ENCODE peak calls at places on chromosome 15, in ten cellular contexts. X is PC-3, W is adrenal gland, P is body of pancreas, G is tibial nerve, Y is ovary, L is tibial artery, J is Panc1, M is Peyer's patch, O is lung. D is an unnamed sample. For H3K4me1, the result is how much of the 10 kb centered on the place peaks cover.

GRCh38 chr15:63759752-63760151 is 74.0 kb downstream of the HERC1 start:
- DNase-seq in L (no peak), G (no peak), X (no peak), P (no peak), Y (no peak), J (no peak), W (no peak), M (no peak), O (no peak), D (no peak)

GRCh38 chr15:48389701-48390143 is 58.5 kb downstream of the DUT start:
- DNase-seq in J (no peak), M (no peak), X (peak), G (no peak), L (no peak), Y (no peak), P (no peak), O (no peak), W (no peak), D (no peak)

GRCh38 chr15:39051931-39052705 is 487.5 kb upstream of the RASGRP1 start:
- DNase-seq in Y (no peak), M (no peak), X (no peak), P (no peak), G (no peak), J (no peak), O (no peak), L (no peak), W (no peak), D (no peak)

GRCh38 chr15:46461416-46461815 is 826.6 kb downstream of the SQOR start:
- DNase-seq in L (no peak), W (no peak), P (no peak), Y (no peak), X (no peak), J (no peak), M (no peak), G (no peak), O (no peak), D (no peak)

GRCh38 chr15:73681856-73682596 is 2.2 kb upstream of the CD276 start:
- DNase-seq in O (no peak), L (no peak), W (peak), Y (no peak), M (no peak), P (no peak), X (no peak), J (no peak), G (no peak), D (no peak)

GRCh38 chr15:34490421-34491193 is 53.0 kb upstream of the GOLGA8A start:
- DNase-seq in X (no peak), Y (no peak), J (no peak), L (no peak), P (no peak), G (no peak), W (no peak), O (no peak), M (no peak), D (no peak)

GRCh38 chr15:93180128-93180527 is 91.1 kb upstream of the RGMA start:
- DNase-seq in G (no peak), O (no peak), P (no peak), Y (no peak), L (no peak), X (no peak), J (no peak), M (no peak), W (no peak), D (no peak)

GRCh38 chr15:91852741-91853500 is 587 bp upstream of the SLCO3A1 start:
- DNase-seq in O (peak), W (peak), M (peak), Y (peak), G (peak), L (peak), J (no peak), P (peak), X (no peak), D (peak)

GRCh38 chr15:64883997-64884511 is 27.6 kb upstream of the ANKDD1A start:
- DNase-seq in M (peak), W (peak), G (peak), J (peak), X (peak), L (peak), P (peak), Y (no peak), O (peak), D (peak)

GRCh38 chr15:84143753-84144314 is 91.7 kb upstream of the GOLGA6L4 start:
- DNase-seq in J (no peak), Y (no peak), X (no peak), P (no peak), M (no peak), L (no peak), W (no peak), G (no peak), O (no peak), D (no peak)

GRCh38 chr15:75037685-75038084 is 14.3 kb downstream of the PPCDC start:
- DNase-seq in Y (no peak), O (no peak), G (no peak), M (no peak), P (no peak), J (no peak), W (no peak), X (no peak), L (no peak), D (no peak)

GRCh38 chr15:68213991-68214837 is 9.1 kb upstream of the CALML4 start:
- DNase-seq in X (no peak), J (no peak), M (peak), G (no peak), P (no peak), Y (peak), O (no peak), L (no peak), W (no peak), D (no peak)

GRCh38 chr15:92033319-92033718 is 179.8 kb downstream of the SLCO3A1 start:
- DNase-seq in J (no peak), W (no peak), G (no peak), L (no peak), O (no peak), M (no peak), P (no peak), Y (no peak), X (no peak), D (no peak)

GRCh38 chr15:57920916-57921315 is 144.6 kb downstream of the ALDH1A2 start:
- DNase-seq in G (no peak), X (no peak), W (no peak), M (no peak), J (no peak), Y (no peak), L (no peak), P (no peak), O (no peak), D (no peak)

GRCh38 chr15:48520376-48521155 is 124.9 kb downstream of the FBN1 start:
- DNase-seq in O (no peak), P (no peak), G (no peak), X (peak), M (no peak), W (no peak), Y (no peak), J (no peak), L (no peak), D (no peak)

GRCh38 chr15:80996247-80996646 is 4.5 kb upstream of the TLNRD1 start:
- DNase-seq in O (no peak), G (no peak), P (no peak), W (no peak), X (peak), L (no peak), M (no peak), J (no peak), Y (no peak), D (no peak)

GRCh38 chr15:74036271-74037170 is 42.0 kb downstream of the PML start:
- DNase-seq in G (peak), L (peak), W (peak), Y (peak), O (no peak), J (no peak), M (peak), X (peak), P (peak), D (no peak)

GRCh38 chr15:73751481-73751880 is 1.7 kb downstream of the INSYN1 start:
- DNase-seq in J (no peak), L (no peak), X (no peak), P (no peak), Y (no peak), G (no peak), W (no peak), M (no peak), O (no peak), D (no peak)

GRCh38 chr15:38414351-38414750 is 39.6 kb upstream of the FAM98B start:
- DNase-seq in O (no peak), Y (peak), X (peak), W (peak), G (peak), M (peak), P (peak), J (peak), L (peak), D (no peak)

GRCh38 chr15:86833595-86833994 is 753.9 kb downstream of the AGBL1 start:
- DNase-seq in M (no peak), O (no peak), W (no peak), G (no peak), P (no peak), J (no peak), L (no peak), X (no peak), Y (no peak), D (no peak)

GRCh38 chr15:87681054-87681453 is 575.5 kb downstream of the NTRK3 start:
- DNase-seq in L (no peak), J (no peak), G (no peak), Y (no peak), M (no peak), W (no peak), O (no peak), P (no peak), X (no peak), D (no peak)

GRCh38 chr15:89116404-89116803 is 28.1 kb downstream of the ABHD2 start:
- DNase-seq in M (no peak), O (no peak), X (no peak), Y (no peak), P (peak), G (no peak), W (no peak), J (no peak), L (no peak), D (no peak)

GRCh38 chr15:65834603-65835282 is 34.5 kb upstream of the RAB11A start:
- DNase-seq in P (no peak), Y (no peak), L (no peak), W (no peak), X (no peak), J (no peak), M (peak), O (no peak), G (no peak), D (no peak)

GRCh38 chr15:38547255-38547997 is 17.2 kb downstream of the RASGRP1 start:
- DNase-seq in O (no peak), G (no peak), J (no peak), P (no peak), W (no peak), L (no peak), X (no peak), M (no peak), Y (no peak), D (no peak)

GRCh38 chr15:100206643-100207042 is 135.1 kb downstream of the ADAMTS17 start:
- DNase-seq in O (no peak), W (no peak), P (no peak), J (no peak), M (no peak), G (no peak), X (no peak), L (no peak), Y (no peak), D (no peak)

GRCh38 chr15:100205549-100206295 is 136.1 kb downstream of the ADAMTS17 start:
- DNase-seq in W (no peak), X (no peak), M (no peak), J (no peak), Y (no peak), G (no peak), O (no peak), L (no peak), P (no peak), D (no peak)

GRCh38 chr15:100204771-100205170 is 137.0 kb downstream of the ADAMTS17 start:
- DNase-seq in O (no peak), X (no peak), Y (no peak), J (no peak), W (no peak), P (no peak), G (no peak), M (no peak), L (no peak), D (no peak)

GRCh38 chr15:100209204-100209603 is 132.6 kb downstream of the ADAMTS17 start:
- DNase-seq in X (no peak), P (no peak), W (peak), Y (no peak), J (no peak), G (no peak), L (peak), M (no peak), O (no peak), D (no peak)

GRCh38 chr15:100207053-100207452 is 134.7 kb downstream of the ADAMTS17 start:
- DNase-seq in L (no peak), O (no peak), P (peak), Y (no peak), G (no peak), M (no peak), W (no peak), J (no peak), X (peak), D (no peak)
- TF ChIP-seq CTCF in L (no peak), O (no peak), P (peak), Y (no peak), G (no peak), M (no peak), W (no peak), J (no peak), X (no peak), D (peak)

GRCh38 chr15:99712415-99712814 is 20.8 kb downstream of the LYSMD4 start:
- DNase-seq in Y (no peak), L (no peak), O (no peak), M (no peak), X (no peak), W (no peak), P (no peak), J (no peak), G (no peak), D (no peak)
- H3K4me1 ChIP-seq in Y (under half), L (under half), O (under half), M (under half), X (under half), W (under half), P (under half), J (under half), G (under half), D (under half)

DNA sequence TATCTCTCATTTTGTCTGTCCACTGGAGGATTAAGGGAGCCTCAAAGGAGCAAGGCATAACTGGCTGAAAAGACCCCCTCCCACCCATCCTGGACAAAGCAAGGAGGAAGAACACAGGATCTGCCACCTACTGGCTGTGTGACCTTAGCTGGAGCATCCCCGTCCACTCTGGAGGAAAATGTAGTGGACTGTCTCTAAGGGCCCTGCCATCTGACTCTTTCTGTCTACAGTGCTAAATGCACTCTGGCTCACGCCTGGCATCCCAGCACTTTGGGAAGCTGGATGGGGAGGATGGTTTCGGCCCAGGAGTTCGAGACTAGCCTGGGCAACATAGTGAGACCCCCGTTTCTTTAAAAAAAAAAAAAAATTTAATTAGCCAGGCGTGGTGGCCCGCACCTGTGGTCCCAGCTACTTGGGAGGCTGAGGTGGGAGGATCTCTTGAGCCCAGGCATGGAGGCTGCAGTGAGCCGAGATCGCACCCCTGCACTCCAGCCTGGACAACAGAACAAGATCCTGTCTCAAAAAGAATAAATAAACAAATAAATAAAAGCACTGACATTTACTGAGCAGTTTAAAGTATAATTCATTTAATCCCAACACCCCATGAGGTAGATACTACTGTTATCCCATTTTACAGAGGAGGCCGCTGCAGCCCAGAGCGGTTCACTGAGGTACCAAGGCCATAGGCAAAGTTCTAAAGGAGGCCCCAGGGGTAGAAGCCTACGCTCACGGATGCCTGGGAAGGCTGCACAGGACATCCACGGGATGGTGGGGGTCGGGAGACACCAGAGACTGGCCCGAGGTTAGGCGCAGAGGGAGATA is 1.1 kb downstream of the TBC1D2B start:
- DNase-seq in O (no peak), W (no peak), L (no peak), P (peak), J (no peak), M (no peak), X (no peak), G (no peak), Y (no peak), D (no peak)
- TF ChIP-seq CTCF in O (no peak), W (no peak), L (no peak), P (no peak), J (peak), M (no peak), X (no peak), G (no peak), Y (no peak), D (no peak)

GRCh38 chr15:101128696-101129095 is 123.2 kb downstream of the CHSY1 start:
- DNase-seq in W (no peak), X (no peak), G (no peak), L (no peak), M (no peak), J (no peak), Y (no peak), O (no peak), P (no peak), D (no peak)

GRCh38 chr15:101126618-101127502 is 125.0 kb downstream of the CHSY1 start:
- DNase-seq in Y (no peak), X (peak), J (no peak), M (no peak), G (no peak), L (no peak), O (no peak), P (no peak), W (no peak), D (no peak)

GRCh38 chr15:101128191-101128590 is 123.7 kb downstream of the CHSY1 start:
- DNase-seq in Y (no peak), X (peak), W (no peak), M (no peak), O (no peak), L (no peak), P (no peak), G (no peak), J (no peak), D (no peak)

GRCh38 chr15:101129851-101130250 is 122.0 kb downstream of the CHSY1 start:
- DNase-seq in J (no peak), L (no peak), W (no peak), G (no peak), O (no peak), Y (no peak), P (no peak), M (no peak), X (no peak), D (no peak)

DNA sequence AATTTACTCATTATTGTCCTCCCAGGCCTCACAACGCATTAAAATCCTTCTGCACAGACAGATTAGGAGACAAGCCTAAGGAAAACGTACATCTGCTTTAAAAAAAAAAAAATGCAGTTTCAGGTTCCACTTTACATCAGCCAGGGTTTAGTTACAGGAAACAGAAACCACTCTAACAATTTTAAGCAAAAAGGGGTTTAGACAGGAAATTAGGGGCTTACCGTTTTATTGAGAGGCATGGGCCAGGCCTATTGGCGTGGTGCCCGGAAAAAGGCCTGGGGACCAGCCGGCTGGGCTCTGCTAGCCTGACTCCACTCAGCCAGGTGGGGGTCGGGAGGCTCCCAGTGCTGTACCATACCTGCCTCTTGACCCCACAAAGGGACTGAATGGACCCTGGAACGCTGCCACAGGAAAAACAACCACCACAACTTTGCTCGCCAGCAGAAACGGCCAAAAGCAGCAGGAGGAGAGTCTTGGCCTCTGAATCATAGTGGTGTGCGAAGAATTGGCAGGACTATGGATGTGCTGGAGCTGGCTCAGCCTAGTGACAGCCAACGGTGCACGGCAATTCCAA is 124.3 kb downstream of the CHSY1 start:
- DNase-seq in L (peak), J (no peak), Y (peak), X (peak), P (peak), O (peak), G (peak), M (peak), W (peak), D (peak)
- H3K4me1 ChIP-seq in L (under half), J (under half), Y (under half), X (under half), P (under half), O (under half), G (under half), M (under half), W (under half), D (under half)

GRCh38 chr15:78509726-78510312 is 2.4 kb downstream of the HYKK start:
- DNase-seq in X (no peak), M (no peak), W (no peak), O (no peak), Y (no peak), P (no peak), J (no peak), L (no peak), G (no peak), D (no peak)
- TF ChIP-seq CTCF in X (no peak), M (no peak), W (no peak), O (no peak), Y (no peak), P (no peak), J (no peak), L (no peak), G (no peak), D (no peak)

GRCh38 chr15:70079831-70080230 is 17.9 kb downstream of the TLE3 start:
- DNase-seq in X (no peak), Y (no peak), L (no peak), O (no peak), W (no peak), M (no peak), P (no peak), J (no peak), G (no peak), D (no peak)

GRCh38 chr15:70083946-70084345 is 13.8 kb downstream of the TLE3 start:
- DNase-seq in O (no peak), X (no peak), L (no peak), M (no peak), Y (no peak), W (no peak), J (no peak), G (no peak), P (no peak), D (no peak)

GRCh38 chr15:70078578-70079417 is 18.9 kb downstream of the TLE3 start:
- DNase-seq in W (no peak), X (no peak), G (no peak), P (no peak), O (no peak), Y (peak), M (peak), J (no peak), L (no peak), D (no peak)

GRCh38 chr15:70083423-70083822 is 14.3 kb downstream of the TLE3 start:
- DNase-seq in G (no peak), M (no peak), J (no peak), Y (no peak), L (no peak), P (no peak), O (no peak), X (no peak), W (no peak), D (no peak)

GRCh38 chr15:70081612-70082011 is 16.1 kb downstream of the TLE3 start:
- DNase-seq in O (no peak), W (no peak), L (no peak), G (no peak), P (no peak), J (no peak), M (no peak), X (no peak), Y (no peak), D (no peak)
- H3K4me1 ChIP-seq in O (under half), W (under half), L (under half), G (under half), P (under half), J (under half), M (under half), X (under half), Y (under half), D (under half)